ENCODE peak calls at places on chromosomes 12 and 14, in ten cellular contexts. M is HAP-1; D is psoas muscle; G is mesothelial cell of epicardium; Z is naive thymus-derived CD4-positive, alpha-beta T cell; S is ureter; W is caudate nucleus; Q is left ventricle myocardium superior; R is epithelial cell of esophagus; L is CD4-positive, CD25-positive, alpha-beta regulatory T cell. K is an unnamed sample.

GRCh38 chr14:67618617-67619063 is 1.1 kb upstream of the ARG2 start:
- DNase-seq in M (peak; percentile 86), D (no peak), G (no peak), Z (peak; percentile 73), S (no peak), W (no peak), Q (no peak), R (peak; percentile 72), L (peak; percentile 74), K (no peak)

GRCh38 chr14:55129428-55130193 is 559 bp downstream of the LGALS3 start:
- DNase-seq in M (peak; percentile 16), D (peak; percentile 84), G (peak; percentile 56), Z (peak; percentile 12), S (peak; percentile 73), W (no peak), Q (peak; percentile 83), R (peak; percentile 72), L (peak; percentile 38), K (no peak)

GRCh38 chr12:75655233-75655879 is 143.9 kb upstream of the KRR1 start:
- DNase-seq in M (no peak), D (no peak), G (no peak), Z (no peak), S (no peak), W (no peak), Q (no peak), R (no peak), L (no peak), K (no peak)

GRCh38 chr12:76299536-76300296 is 48.5 kb downstream of the BBS10 start:
- DNase-seq in M (no peak), D (no peak), G (no peak), Z (no peak), S (no peak), W (no peak), Q (no peak), R (no peak), L (no peak), K (no peak)

GRCh38 chr12:89345830-89346740 is 6.2 kb downstream of the DUSP6 start:
- DNase-seq in M (peak; percentile 21), D (peak; percentile 60), G (no peak), Z (no peak), S (peak; percentile 65), W (no peak), Q (peak; percentile 56), R (peak; percentile 68), L (peak; percentile 33), K (peak; percentile 11)

GRCh38 chr14:96852823-96853422 is 55.7 kb downstream of the VRK1 start:
- DNase-seq in M (peak; percentile 53), D (no peak), G (no peak), Z (peak; percentile 7), S (no peak), W (no peak), Q (no peak), R (peak; percentile 61), L (peak; percentile 24), K (no peak)

GRCh38 chr14:92584856-92585255 is 71.3 kb downstream of the RIN3 start:
- DNase-seq in M (no peak), D (no peak), G (no peak), Z (no peak), S (no peak), W (no peak), Q (peak; percentile 44), R (no peak), L (no peak), K (no peak)

GRCh38 chr12:53623986-53624385 is 2.2 kb downstream of the ATF7 start:
- DNase-seq in M (no peak), D (no peak), G (no peak), Z (no peak), S (no peak), W (no peak), Q (no peak), R (peak; percentile 10), L (no peak), K (no peak)

GRCh38 chr12:113268621-113269020 is 47.4 kb downstream of the TPCN1 start:
- DNase-seq in M (no peak), D (peak; percentile 27), G (no peak), Z (no peak), S (no peak), W (no peak), Q (no peak), R (no peak), L (no peak), K (no peak)

GRCh38 chr14:61585598-61586538 is 109.4 kb upstream of the HIF1A start:
- DNase-seq in M (no peak), D (peak; percentile 68), G (no peak), Z (no peak), S (peak; percentile 78), W (no peak), Q (peak; percentile 83), R (peak; percentile 71), L (no peak), K (no peak)

GRCh38 chr12:25725874-25726273 is 172.8 kb upstream of the LMNTD1 start:
- DNase-seq in M (no peak), D (no peak), G (no peak), Z (no peak), S (no peak), W (no peak), Q (no peak), R (peak; percentile 27), L (no peak), K (no peak)

K was measured in hypothalamus.